ENCODE peak calls at places on chromosomes 7 and 10, in five cellular contexts. R is AG04449, O is esophagus squamous epithelium, T is GM13977, G is WTC11. P is an unnamed sample.
A peak's percentile ranks its signal among the peaks of the same experiment; 100 is the strongest.

GRCh38 chr10:13909911-13910617 is 323.3 kb downstream of the PRPF18 start:
- DNase-seq in R (no peak), O (no peak), T (no peak), G (no peak), P (no peak)

GRCh38 chr10:60732240-60733188 is 45.8 kb upstream of the CDK1 start:
- DNase-seq in R (no peak), O (no peak), T (peak; percentile 34), G (peak; percentile 36), P (peak; percentile 19)

GRCh38 chr10:87723500-87723899 is 63.8 kb downstream of the PAPSS2 start:
- DNase-seq in R (no peak), O (no peak), T (no peak), G (no peak), P (no peak)

GRCh38 chr7:139180700-139181311 is 50.2 kb upstream of the UBN2 start:
- DNase-seq in R (no peak), O (no peak), T (no peak), G (no peak), P (no peak)

GRCh38 chr7:11228515-11228914 is 254.8 kb downstream of the PHF14 start:
- DNase-seq in R (no peak), O (no peak), T (no peak), G (no peak), P (no peak)

GRCh38 chr7:103574536-103574935 is 128.5 kb upstream of the SLC26A5 start:
- DNase-seq in R (no peak), O (no peak), T (no peak), G (no peak), P (no peak)

GRCh38 chr10:132901351-132901750 is 41.0 kb downstream of the CFAP46 start:
- DNase-seq in R (no peak), O (no peak), T (no peak), G (no peak), P (no peak)

GRCh38 chr7:45075871-45076796 is 12.6 kb downstream of the NACAD start:
- DNase-seq in R (no peak), O (no peak), T (no peak), G (no peak), P (no peak)

GRCh38 chr10:94288361-94289116 is 74.2 kb downstream of the NOC3L start:
- DNase-seq in R (no peak), O (no peak), T (no peak), G (peak; percentile 14), P (no peak)

GRCh38 chr7:132034748-132035416 is 478.5 kb upstream of the PODXL start:
- DNase-seq in R (no peak), O (no peak), T (no peak), G (no peak), P (no peak)

GRCh38 chr10:123896217-123896927 is 4.8 kb upstream of the CPXM2 start:
- DNase-seq in R (no peak), O (no peak), T (no peak), G (no peak), P (no peak)

GRCh38 chr10:129285459-129285858 is 181.6 kb upstream of the MGMT start:
- DNase-seq in R (no peak), O (no peak), T (no peak), G (no peak), P (no peak)

GRCh38 chr7:2417981-2418481 is 14.6 kb downstream of the CHST12 start:
- DNase-seq in R (no peak), O (no peak), T (no peak), G (no peak), P (no peak)

GRCh38 chr7:106029941-106030340 is 66.9 kb downstream of the CDHR3 start:
- DNase-seq in R (no peak), O (no peak), T (no peak), G (peak; percentile 44), P (no peak)

GRCh38 chr7:83546586-83546985 is 102.4 kb downstream of the SEMA3E start:
- DNase-seq in R (no peak), O (no peak), T (no peak), G (no peak), P (no peak)

GRCh38 chr10:130929422-130930325 is 381.8 kb downstream of the TCERG1L start:
- DNase-seq in R (no peak), O (no peak), T (no peak), G (no peak), P (no peak)

GRCh38 chr7:41164440-41164839 is 538.5 kb downstream of the INHBA start:
- DNase-seq in R (peak; percentile 36), O (no peak), T (no peak), G (no peak), P (no peak)

GRCh38 chr10:17290226-17290625 is 62.2 kb downstream of the VIM start:
- DNase-seq in R (no peak), O (no peak), T (peak; percentile 16), G (no peak), P (no peak)

GRCh38 chr7:41979834-41980307 is 257.1 kb downstream of the GLI3 start:
- DNase-seq in R (no peak), O (no peak), T (no peak), G (peak; percentile 37), P (no peak)

GRCh38 chr10:57993302-57993701 is 274.4 kb downstream of the IPMK start:
- DNase-seq in R (no peak), O (no peak), T (no peak), G (no peak), P (no peak)

GRCh38 chr7:28889290-28889689 is 68.8 kb downstream of the TRIL start:
- DNase-seq in R (no peak), O (no peak), T (no peak), G (peak; percentile 28), P (no peak)

GRCh38 chr10:31745612-31746376 is 182.8 kb downstream of the ARHGAP12 start:
- DNase-seq in R (peak; percentile 69), O (no peak), T (peak; percentile 40), G (no peak), P (peak; percentile 35)

GRCh38 chr7:2932761-2933251 is 88.7 kb upstream of the GNA12 start:
- DNase-seq in R (no peak), O (no peak), T (no peak), G (peak; percentile 10), P (peak; percentile 61)

GRCh38 chr7:47392241-47392759 is 189.6 kb downstream of the TNS3 start:
- DNase-seq in R (no peak), O (no peak), T (no peak), G (no peak), P (peak; percentile 12)

GRCh38 chr10:114472874-114473248 is 68.6 kb upstream of the AFAP1L2 start:
- DNase-seq in R (no peak), O (no peak), T (no peak), G (no peak), P (no peak)

GRCh38 chr10:58175990-58176910 is 91.4 kb downstream of the IPMK start:
- DNase-seq in R (no peak), O (no peak), T (no peak), G (no peak), P (no peak)

GRCh38 chr7:151550601-151551286 is 31.0 kb upstream of the RHEB start:
- DNase-seq in R (peak; percentile 67), O (no peak), T (no peak), G (no peak), P (no peak)

GRCh38 chr7:50339990-50340500 is 35.5 kb downstream of the IKZF1 start:
- DNase-seq in R (no peak), O (no peak), T (no peak), G (no peak), P (no peak)

GRCh38 chr10:47310090-47310505 is 10.1 kb downstream of the GDF10 start:
- DNase-seq in R (no peak), O (no peak), T (no peak), G (no peak), P (no peak)

GRCh38 chr7:80134105-80134535 is 511 bp upstream of the GNAI1 start:
- DNase-seq in R (no peak), O (no peak), T (no peak), G (no peak), P (no peak)

GRCh38 chr7:80136276-80137045 is 1.8 kb downstream of the GNAI1 start:
- DNase-seq in R (peak; percentile 34), O (no peak), T (peak; percentile 14), G (no peak), P (no peak)

GRCh38 chr7:80135306-80136104 is 874 bp downstream of the GNAI1 start:
- DNase-seq in R (no peak), O (no peak), T (peak; percentile 21), G (no peak), P (no peak)

GRCh38 chr7:80133361-80134104 is 1.1 kb upstream of the GNAI1 start:
- DNase-seq in R (no peak), O (no peak), T (no peak), G (no peak), P (no peak)

GRCh38 chr7:80134536-80135305 is at the start of gene GNAI1:
- DNase-seq in R (no peak), O (no peak), T (peak; percentile 35), G (peak; percentile 80), P (peak; percentile 88)
- TF ChIP-seq CTCF in R (peak; percentile 37), O (peak; percentile 41), T (no peak), G (peak; percentile 13), P (peak; percentile 52)

GRCh38 chr10:116160271-116160670 is 112.7 kb downstream of the GFRA1 start:
- DNase-seq in R (no peak), O (no peak), T (no peak), G (no peak), P (no peak)
- TF ChIP-seq CTCF in R (no peak), O (no peak), T (no peak), G (no peak), P (no peak)

DNA sequence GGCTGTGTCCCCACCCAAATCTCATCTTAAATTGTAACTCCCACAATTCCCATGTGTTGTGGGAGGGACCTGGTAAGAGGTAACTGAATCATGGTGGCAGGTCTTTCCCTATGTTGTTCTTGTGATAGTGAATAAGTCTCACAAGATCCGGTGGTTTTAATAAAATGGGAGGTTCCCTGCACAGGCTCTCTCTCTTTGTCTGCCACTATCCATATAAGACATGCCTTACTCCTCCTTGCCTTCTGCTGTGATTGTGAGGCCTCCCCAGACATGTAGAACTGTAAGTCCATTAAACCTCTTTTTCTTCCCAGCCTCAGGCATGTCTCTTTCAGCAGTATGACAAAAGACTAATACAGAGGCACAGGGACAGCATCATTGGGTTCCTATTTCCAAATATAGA is 381.2 kb downstream of the SFMBT2 start:
- DNase-seq in R (no peak), O (no peak), T (no peak), G (no peak), P (no peak)
- TF ChIP-seq CTCF in R (no peak), O (no peak), T (no peak), G (no peak), P (no peak)

DNA sequence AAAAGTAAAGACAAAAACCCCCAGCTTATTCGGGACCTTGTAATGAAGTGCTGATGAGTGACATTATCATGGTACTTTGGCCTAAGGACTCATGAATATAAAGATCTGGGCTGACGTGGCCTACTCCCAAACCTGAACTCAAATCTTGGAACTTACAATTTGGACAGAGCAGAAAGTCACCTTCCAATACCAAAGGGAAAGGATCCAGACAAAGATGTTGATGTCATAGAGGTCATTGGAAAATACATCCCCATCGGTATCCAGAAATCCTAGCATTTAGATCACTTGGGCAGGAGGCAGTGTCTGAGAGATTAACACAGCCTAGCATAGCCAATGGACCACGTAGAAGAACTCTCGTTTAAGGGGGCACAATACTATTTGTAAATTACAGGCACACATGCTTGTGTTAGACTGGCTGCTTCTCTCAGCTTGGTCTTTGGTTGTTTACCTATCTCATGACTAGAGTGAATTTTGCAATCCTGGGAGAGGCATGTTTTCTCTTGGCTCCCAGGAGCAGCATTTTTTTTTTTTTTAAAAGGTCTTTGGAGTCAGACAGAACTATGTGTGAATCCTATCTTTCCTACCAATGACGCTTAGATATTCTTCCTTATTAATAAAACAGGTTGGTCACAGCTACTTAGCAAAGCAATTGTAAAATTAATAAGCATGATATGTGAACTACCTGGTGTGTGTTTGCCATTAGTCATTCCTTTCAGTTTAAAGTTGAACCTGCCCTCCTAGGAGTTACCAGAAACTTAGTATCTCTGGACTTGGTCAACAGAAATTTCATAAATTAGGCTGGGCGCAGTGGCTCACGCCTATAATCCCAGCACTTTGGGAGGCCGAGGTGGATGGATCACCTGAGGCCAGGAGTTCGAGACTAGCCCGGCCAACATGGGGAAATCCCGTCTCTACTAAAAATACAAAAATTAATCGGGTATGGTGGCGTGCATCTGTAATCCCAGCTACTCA is 27.8 kb upstream of the MRPS33 start:
- DNase-seq in R (no peak), O (no peak), T (no peak), G (no peak), P (no peak)
- TF ChIP-seq CTCF in R (no peak), O (no peak), T (no peak), G (no peak), P (no peak)